ENCODE peak calls at places on chromosomes 13 and 19, in five cellular contexts. X is astrocyte of the cerebellum, A is lower lobe of right lung, N is kidney, G is AG09309. Q is an unnamed sample.

GRCh38 chr13:69545500-69546025 is 562.1 kb upstream of the ATXN8OS start:
- DNase-seq in X (no peak), A (no peak), N (no peak), G (no peak), Q (no peak)

GRCh38 chr19:41376241-41376997 is at the start of gene TMEM91:
- DNase-seq in X (no peak), A (peak), N (peak), G (no peak), Q (no peak)

GRCh38 chr19:43470288-43470687 is 4.9 kb upstream of the LYPD3 start:
- DNase-seq in X (no peak), A (no peak), N (peak), G (no peak), Q (no peak)

GRCh38 chr13:26053418-26053980 is 1.7 kb upstream of the SHISA2 start:
- DNase-seq in X (no peak), A (no peak), N (no peak), G (no peak), Q (no peak)

GRCh38 chr13:113655358-113656014 is 2.5 kb downstream of the ATP4B start:
- DNase-seq in X (no peak), A (peak), N (peak), G (no peak), Q (no peak)

GRCh38 chr13:34256236-34256635 is 438.3 kb downstream of the RFC3 start:
- DNase-seq in X (no peak), A (no peak), N (no peak), G (no peak), Q (no peak)

GRCh38 chr19:6459356-6460098 is at the start of gene SLC25A23:
- DNase-seq in X (peak), A (peak), N (peak), G (peak), Q (peak)

GRCh38 chr13:53490732-53491131 is 462.1 kb downstream of the OLFM4 start:
- DNase-seq in X (no peak), A (no peak), N (no peak), G (no peak), Q (no peak)

GRCh38 chr13:109345433-109345941 is 440.9 kb downstream of the IRS2 start:
- DNase-seq in X (peak), A (no peak), N (no peak), G (no peak), Q (peak)

GRCh38 chr19:32404939-32405430 is 585 bp upstream of the DPY19L3 start:
- DNase-seq in X (no peak), A (peak), N (peak), G (no peak), Q (no peak)

GRCh38 chr19:51901860-51902259 is 3.0 kb downstream of the ZNF649 start:
- DNase-seq in X (no peak), A (no peak), N (no peak), G (no peak), Q (no peak)

GRCh38 chr13:37599509-37599908 is 941 bp upstream of the POSTN start:
- DNase-seq in X (no peak), A (no peak), N (no peak), G (no peak), Q (no peak)

GRCh38 chr13:35838356-35838755 is 292.8 kb downstream of the DCLK1 start:
- DNase-seq in X (peak), A (no peak), N (no peak), G (peak), Q (peak)

GRCh38 chr13:43054803-43055802 is 31.7 kb downstream of the DNAJC15 start:
- DNase-seq in X (no peak), A (no peak), N (no peak), G (peak), Q (no peak)

GRCh38 chr19:18349524-18350128 is 9.2 kb downstream of the PGPEP1 start:
- DNase-seq in X (peak), A (peak), N (peak), G (peak), Q (no peak)

GRCh38 chr19:35140207-35140897 is 1.7 kb downstream of the FXYD1 start:
- DNase-seq in X (no peak), A (no peak), N (no peak), G (no peak), Q (no peak)

GRCh38 chr13:50993371-50993770 is 83.8 kb downstream of the RNASEH2B start:
- DNase-seq in X (no peak), A (no peak), N (no peak), G (no peak), Q (no peak)

GRCh38 chr13:91813255-91813654 is 414.8 kb downstream of the GPC5 start:
- DNase-seq in X (no peak), A (no peak), N (no peak), G (no peak), Q (no peak)

GRCh38 chr19:29467824-29468401 is 57.9 kb upstream of the VSTM2B start:
- DNase-seq in X (no peak), A (no peak), N (no peak), G (peak), Q (no peak)

GRCh38 chr13:96112936-96113335 is 23.0 kb downstream of the HS6ST3 start:
- DNase-seq in X (no peak), A (no peak), N (no peak), G (no peak), Q (no peak)

GRCh38 chr19:10812196-10812595 is 23.8 kb downstream of the TMED1 start:
- DNase-seq in X (no peak), A (no peak), N (no peak), G (no peak), Q (no peak)

GRCh38 chr13:97512732-97513131 is 78.8 kb downstream of the RAP2A start:
- DNase-seq in X (no peak), A (no peak), N (no peak), G (no peak), Q (no peak)

GRCh38 chr13:68176486-68176885 is 946.4 kb upstream of the PCDH9 start:
- DNase-seq in X (peak), A (no peak), N (no peak), G (no peak), Q (peak)

GRCh38 chr13:39663958-39664357 is 8.5 kb downstream of the COG6 start:
- DNase-seq in X (no peak), A (no peak), N (no peak), G (no peak), Q (no peak)

GRCh38 chr19:58304255-58304654 is 922 bp upstream of the ERVK3-1 start:
- DNase-seq in X (no peak), A (no peak), N (no peak), G (no peak), Q (no peak)

GRCh38 chr19:10808937-10809655 is 26.9 kb downstream of the TMED1 start:
- DNase-seq in X (peak), A (no peak), N (no peak), G (peak), Q (no peak)

GRCh38 chr13:51797664-51798488 is 6.1 kb downstream of the DHRS12 start:
- DNase-seq in X (peak), A (no peak), N (no peak), G (no peak), Q (no peak)

GRCh38 chr13:34942732-34943674 is 933 bp downstream of the NBEA start:
- DNase-seq in X (no peak), A (peak), N (peak), G (no peak), Q (no peak)

GRCh38 chr13:112104873-112105234 is 37.9 kb downstream of the SOX1 start:
- DNase-seq in X (no peak), A (no peak), N (no peak), G (no peak), Q (no peak)

GRCh38 chr13:31096624-31097302 is 64.9 kb downstream of the HSPH1 start:
- DNase-seq in X (no peak), A (no peak), N (no peak), G (no peak), Q (no peak)

GRCh38 chr13:113854238-113855011 is 9.5 kb downstream of the GAS6 start:
- DNase-seq in X (peak), A (peak), N (peak), G (no peak), Q (no peak)

GRCh38 chr13:43246382-43246781 is 223.0 kb downstream of the DNAJC15 start:
- DNase-seq in X (no peak), A (no peak), N (no peak), G (no peak), Q (no peak)

GRCh38 chr19:17754634-17755532 is 3.6 kb downstream of the FCHO1 start:
- DNase-seq in X (no peak), A (no peak), N (no peak), G (no peak), Q (no peak)

GRCh38 chr13:39952244-39953233 is 297.1 kb downstream of the COG6 start:
- DNase-seq in X (no peak), A (no peak), N (no peak), G (no peak), Q (peak)

GRCh38 chr19:19627442-19627715 is 641 bp downstream of the LPAR2 start:
- DNase-seq in X (no peak), A (no peak), N (no peak), G (no peak), Q (no peak)

GRCh38 chr13:73215807-73216206 is 157.0 kb downstream of the KLF5 start:
- DNase-seq in X (no peak), A (no peak), N (peak), G (peak), Q (no peak)

GRCh38 chr19:19943848-19944582 is 43.3 kb downstream of the ZNF93 start:
- DNase-seq in X (no peak), A (no peak), N (no peak), G (no peak), Q (no peak)

DNA sequence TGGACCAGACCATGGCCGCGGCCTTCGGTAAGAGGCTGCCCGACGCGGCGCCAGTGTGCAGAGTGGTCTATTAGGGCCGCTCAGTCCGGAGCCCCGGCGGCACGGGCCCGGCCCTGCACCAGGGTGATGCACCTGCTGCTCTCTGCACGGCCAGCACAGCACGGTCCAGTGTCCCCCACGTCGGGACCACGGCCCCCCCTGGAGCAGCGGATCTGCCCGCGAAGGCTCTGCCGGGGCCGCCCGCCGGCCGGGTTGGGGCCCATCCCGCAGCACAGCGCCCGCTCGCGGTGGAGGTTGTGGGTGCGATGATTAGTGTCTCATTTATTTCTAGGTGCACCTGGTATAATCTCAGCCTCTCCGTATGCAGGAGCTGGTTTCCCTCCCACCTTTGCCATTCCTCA is 7.9 kb downstream of the PTBP1 start:
- DNase-seq in X (no peak), A (no peak), N (peak), G (no peak), Q (no peak)
- TF ChIP-seq CTCF in X (no peak), A (no peak), N (no peak), G (no peak), Q (no peak)

GRCh38 chr19:44777715-44778347 is at the start of gene CBLC:
- DNase-seq in X (no peak), A (peak), N (peak), G (no peak), Q (no peak)
- H3K4me3 ChIP-seq in X (no peak), A (peak), N (peak), G (no peak), Q (no peak)

DNA sequence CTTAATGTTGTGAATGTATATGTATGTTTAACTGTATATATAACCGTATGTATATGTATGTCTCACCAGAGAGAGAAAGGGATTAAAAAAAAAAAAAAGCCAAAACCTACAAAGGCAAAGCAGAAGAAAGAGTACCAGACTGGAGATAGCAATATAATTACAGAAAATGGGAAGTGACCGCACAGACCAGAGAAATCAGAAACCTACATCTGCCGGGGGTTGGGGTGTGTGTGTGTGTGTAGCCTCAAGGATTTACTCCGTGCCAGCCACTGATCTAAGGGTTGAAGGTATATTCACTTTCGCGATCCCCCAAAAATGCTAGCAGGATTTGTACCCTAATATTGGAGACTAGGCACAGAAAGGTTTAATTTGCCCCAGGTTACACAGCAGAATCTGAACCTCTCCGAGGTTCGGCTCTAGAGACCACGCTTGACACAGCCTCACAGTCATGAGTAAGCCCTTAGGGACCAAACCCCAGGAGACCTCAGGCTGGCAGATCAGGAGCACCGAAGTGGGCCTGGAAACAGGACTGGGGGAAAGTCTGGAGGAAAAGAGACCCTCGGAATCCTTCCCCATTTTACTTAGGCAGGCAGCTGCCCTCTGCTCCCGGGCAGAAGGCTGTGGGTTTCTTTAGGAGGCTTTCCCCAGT is 14.8 kb downstream of the ARL11 start:
- DNase-seq in X (no peak), A (no peak), N (no peak), G (no peak), Q (no peak)
- TF ChIP-seq CTCF in X (no peak), A (no peak), N (no peak), G (no peak), Q (no peak)

GRCh38 chr19:12796146-12797071 is 5.1 kb downstream of the JUNB start:
- DNase-seq in X (peak), A (peak), N (peak), G (no peak), Q (no peak)
- H3K4me3 ChIP-seq in X (no peak), A (peak), N (peak), G (no peak), Q (no peak)

Q was measured in retinal pigment epithelial cell.